ENCODE peak calls at places on chromosome 7, in eight cellular contexts. C, J, S, R, L, E, T and Z are unnamed samples. For H3K27me3, the result is how much of the 10 kb centered on the place peaks cover.

GRCh38 chr7:7681191-7681935 is 37.0 kb downstream of the RPA3 start:
- DNase-seq in S (peak), E (no peak), J (no peak), R (peak), T (peak), L (peak), C (peak), Z (peak)

GRCh38 chr7:159126496-159127345 is 17.9 kb downstream of the VIPR2 start:
- DNase-seq in E (no peak), R (no peak), J (no peak), L (no peak), S (no peak), T (no peak), C (no peak), Z (no peak)

GRCh38 chr7:25196132-25196896 is 32.0 kb downstream of the NPVF start:
- DNase-seq in J (no peak), R (peak), T (peak), S (peak), L (no peak), C (no peak), E (no peak), Z (peak)

GRCh38 chr7:113730309-113730955 is 188.4 kb downstream of the PPP1R3A start:
- DNase-seq in E (no peak), J (no peak), T (peak), L (peak), R (peak), S (peak), C (no peak), Z (no peak)

GRCh38 chr7:137978464-137979237 is 23.2 kb downstream of the CREB3L2 start:
- DNase-seq in L (peak), S (peak), J (no peak), R (peak), E (peak), C (no peak), T (peak), Z (no peak)

GRCh38 chr7:108083980-108084379 is 46.2 kb downstream of the LAMB4 start:
- DNase-seq in E (no peak), R (no peak), C (no peak), T (peak), J (no peak), L (peak), S (peak), Z (no peak)

GRCh38 chr7:140326116-140326928 is 72.0 kb downstream of the SLC37A3 start:
- DNase-seq in S (peak), R (peak), L (peak), E (peak), J (no peak), T (peak), C (peak), Z (peak)

GRCh38 chr7:80908360-80908797 is 10.5 kb downstream of the SEMA3C start:
- DNase-seq in R (no peak), S (no peak), C (no peak), T (no peak), J (no peak), L (no peak), E (no peak), Z (no peak)

GRCh38 chr7:94698275-94698674 is 42.3 kb upstream of the SGCE start:
- DNase-seq in T (peak), S (peak), C (no peak), R (peak), E (no peak), J (no peak), L (peak), Z (no peak)

GRCh38 chr7:111846900-111847299 is 284.6 kb upstream of the IMMP2L start:
- DNase-seq in R (no peak), C (no peak), J (no peak), L (no peak), T (no peak), E (no peak), S (no peak), Z (no peak)

GRCh38 chr7:144513332-144513731 is 109.8 kb upstream of the NOBOX start:
- DNase-seq in S (no peak), T (peak), J (no peak), L (no peak), C (peak), E (no peak), R (peak), Z (no peak)

GRCh38 chr7:101174322-101174854 is 5.7 kb downstream of the NAT16 start:
- DNase-seq in T (no peak), R (no peak), L (no peak), C (no peak), E (no peak), J (no peak), S (no peak), Z (no peak)

GRCh38 chr7:69184339-69184738 is 413.9 kb upstream of the AUTS2 start:
- DNase-seq in J (no peak), R (no peak), C (no peak), E (no peak), S (no peak), L (no peak), T (no peak), Z (no peak)

GRCh38 chr7:12623885-12624498 is 53.5 kb downstream of the SCIN start:
- DNase-seq in R (peak), E (no peak), L (peak), J (no peak), C (no peak), S (peak), T (peak), Z (no peak)

GRCh38 chr7:146875222-146875785 is 758.7 kb downstream of the CNTNAP2 start:
- DNase-seq in T (no peak), S (no peak), C (no peak), L (no peak), J (no peak), E (no peak), R (no peak), Z (no peak)

GRCh38 chr7:70379210-70379609 is 752.7 kb upstream of the GALNT17 start:
- DNase-seq in R (no peak), L (no peak), J (no peak), E (no peak), C (no peak), T (no peak), S (no peak), Z (no peak)

GRCh38 chr7:50690541-50691011 is 92.1 kb downstream of the GRB10 start:
- DNase-seq in S (peak), T (no peak), R (no peak), J (no peak), C (no peak), E (no peak), L (no peak), Z (no peak)

GRCh38 chr7:26474596-26474995 is 182.9 kb downstream of the SNX10 start:
- DNase-seq in S (no peak), T (no peak), C (no peak), J (no peak), R (no peak), L (no peak), E (no peak), Z (no peak)

GRCh38 chr7:26477381-26477780 is 185.7 kb downstream of the SNX10 start:
- DNase-seq in L (no peak), S (no peak), E (no peak), J (no peak), C (no peak), T (no peak), R (no peak), Z (no peak)

GRCh38 chr7:26472971-26473370 is 181.3 kb downstream of the SNX10 start:
- DNase-seq in R (no peak), T (no peak), E (no peak), S (no peak), J (no peak), C (no peak), L (no peak), Z (no peak)

GRCh38 chr7:26480166-26480565 is 188.5 kb downstream of the SNX10 start:
- DNase-seq in S (no peak), J (no peak), E (no peak), L (no peak), T (no peak), C (no peak), R (no peak), Z (no peak)

GRCh38 chr7:26476271-26476670 is 184.6 kb downstream of the SNX10 start:
- DNase-seq in E (no peak), J (no peak), R (no peak), S (no peak), L (no peak), T (no peak), C (no peak), Z (no peak)
- H3K27ac ChIP-seq in E (no peak), J (no peak), R (no peak), S (no peak), L (no peak), T (no peak), C (no peak), Z (no peak)

GRCh38 chr7:1588978-1589377 is 19.1 kb upstream of the PSMG3 start:
- DNase-seq in L (no peak), T (no peak), E (no peak), R (no peak), S (no peak), C (no peak), J (no peak), Z (no peak)
- H3K27me3 ChIP-seq in L (under half), T (under half), E (half or more), R (under half), S (half or more), C (under half), J (under half), Z (under half)

DNA sequence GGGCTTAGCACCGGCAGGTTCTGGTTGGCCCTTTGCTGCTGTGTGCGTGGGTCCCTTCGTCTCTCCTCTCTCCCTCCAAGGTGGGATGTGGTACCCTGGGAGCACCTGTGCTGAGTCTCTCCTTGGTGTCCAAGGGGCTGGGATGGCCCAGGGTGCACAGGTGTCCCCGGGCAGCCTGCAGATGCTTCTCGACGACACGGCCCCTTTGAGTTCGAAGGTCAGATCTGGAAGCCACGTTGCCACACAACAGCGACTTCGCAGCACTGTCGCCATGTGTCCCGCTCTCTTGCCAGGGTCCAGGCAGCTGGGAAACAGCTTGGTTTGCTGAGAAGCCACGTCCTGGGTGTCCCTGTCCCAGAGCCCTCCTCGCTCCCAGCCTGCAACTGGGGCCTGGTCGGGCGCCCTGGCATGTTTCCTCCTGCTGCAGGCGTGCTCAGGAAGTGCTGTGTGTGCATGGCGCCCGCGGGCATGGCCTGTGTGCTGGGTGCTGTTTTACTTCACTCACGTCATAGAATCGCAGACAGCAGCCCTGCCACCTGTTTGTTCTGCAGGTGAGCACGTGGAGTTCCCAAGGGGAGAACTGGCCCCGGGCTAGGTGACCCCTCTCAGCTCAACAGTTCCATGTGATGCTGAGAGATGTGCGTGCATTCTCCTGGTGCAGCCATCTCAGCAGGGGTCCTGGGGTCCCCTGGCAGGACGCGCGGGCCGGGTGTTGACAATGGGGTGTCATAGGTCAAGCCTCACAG is 70.9 kb downstream of the DNAJB6 start:
- DNase-seq in R (no peak), T (no peak), E (peak), C (no peak), L (no peak), S (no peak), J (peak), Z (no peak)
- H3K4me3 ChIP-seq in R (no peak), T (no peak), E (no peak), C (no peak), L (no peak), S (no peak), J (no peak), Z (no peak)

GRCh38 chr7:32785365-32785764 is 106.2 kb downstream of the KBTBD2 start:
- DNase-seq in T (peak), C (no peak), S (no peak), R (no peak), L (no peak), J (no peak), E (no peak), Z (no peak)
- H3K27ac ChIP-seq in T (no peak), C (no peak), S (no peak), R (no peak), L (no peak), J (no peak), E (no peak), Z (no peak)

DNA sequence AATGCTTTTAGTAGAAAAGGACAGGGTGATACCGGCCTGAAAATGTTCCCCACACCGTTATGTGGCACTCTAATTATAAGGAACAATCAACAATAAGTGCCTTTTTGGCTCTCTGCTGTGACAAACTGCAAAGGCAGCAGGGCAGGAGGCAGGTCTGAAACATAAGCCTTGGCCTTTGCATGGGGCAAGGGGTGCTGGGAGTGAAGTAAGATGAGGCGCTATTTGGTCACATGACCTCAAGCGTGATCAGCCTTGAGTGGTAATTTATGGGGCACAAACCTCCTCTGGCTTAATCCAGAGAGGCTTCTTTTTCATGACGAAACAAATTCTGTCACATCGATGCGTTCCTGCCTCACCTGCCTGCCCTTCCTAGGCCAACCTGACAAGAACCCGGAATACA is 202.7 kb downstream of the TAX1BP1 start:
- DNase-seq in S (no peak), J (no peak), L (no peak), R (no peak), C (no peak), T (no peak), E (no peak), Z (no peak)
- H3K27me3 ChIP-seq in S (under half), J (under half), L (under half), R (under half), C (under half), T (under half), E (under half), Z (under half)

GRCh38 chr7:2157473-2158279 is 75.1 kb downstream of the MAD1L1 start:
- DNase-seq in L (peak), E (peak), J (peak), R (peak), T (peak), S (peak), C (no peak), Z (peak)
- H3K4me3 ChIP-seq in L (no peak), E (no peak), J (no peak), R (no peak), T (no peak), S (peak), C (no peak), Z (no peak)

DNA sequence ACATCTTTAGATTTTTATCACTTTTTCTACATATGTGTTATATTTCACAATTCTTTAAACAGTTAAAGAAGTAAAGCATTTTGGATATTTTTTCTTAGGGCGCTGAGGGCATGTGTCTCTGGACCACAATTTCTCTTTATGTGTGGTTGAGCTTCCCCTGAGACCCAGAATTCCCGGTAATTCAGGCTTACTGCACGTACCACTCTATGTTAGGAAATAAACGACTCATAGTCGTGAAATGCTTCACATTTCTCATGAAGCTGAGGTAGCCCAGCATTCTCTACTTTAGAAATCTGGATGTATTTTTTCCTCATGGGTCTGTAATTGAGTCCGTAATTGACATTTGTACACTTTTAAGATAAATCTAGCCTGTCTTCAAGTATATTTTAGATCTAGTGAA is 170.6 kb downstream of the FZD1 start:
- DNase-seq in S (no peak), E (no peak), T (no peak), C (no peak), R (no peak), J (no peak), L (no peak), Z (no peak)
- H3K27ac ChIP-seq in S (no peak), E (no peak), T (no peak), C (no peak), R (no peak), J (no peak), L (no peak), Z (no peak)

GRCh38 chr7:96786261-96786997 is 76.8 kb upstream of the SEM1 start:
- DNase-seq in L (no peak), T (peak), R (no peak), S (no peak), E (peak), J (no peak), C (no peak), Z (no peak)
- H3K27me3 ChIP-seq in L (under half), T (under half), R (under half), S (under half), E (under half), J (under half), C (under half), Z (under half)

GRCh38 chr7:157502701-157503111 is 165.9 kb downstream of the DNAJB6 start:
- DNase-seq in C (no peak), R (no peak), T (peak), L (no peak), E (no peak), J (peak), S (peak), Z (no peak)
- H3K4me3 ChIP-seq in C (no peak), R (no peak), T (no peak), L (no peak), E (peak), J (peak), S (no peak), Z (no peak)

GRCh38 chr7:41706228-41706930 is 3.5 kb upstream of the INHBA start:
- DNase-seq in R (no peak), C (no peak), S (no peak), T (no peak), J (no peak), L (peak), E (no peak), Z (no peak)
- H3K27ac ChIP-seq in R (peak), C (no peak), S (peak), T (no peak), J (no peak), L (peak), E (peak), Z (no peak)